ENCODE peak calls at places on chromosomes 1 and 21, in eight cellular contexts. N is SK-MEL-5, X is HAP-1, U is AG04449, B is globus pallidus, T is transverse colon, F is natural killer cell, K is HuH-7. P is an unnamed sample.
A peak's percentile ranks its signal among the peaks of the same experiment; 100 is the strongest.

GRCh38 chr1:155833665-155834295 is 23.2 kb downstream of the GON4L start:
- DNase-seq in N (no peak), T (no peak), B (no peak), U (no peak), K (no peak), X (no peak), F (no peak), P (no peak)

GRCh38 chr1:87113313-87113712 is 198.9 kb downstream of the HS2ST1 start:
- DNase-seq in K (no peak), B (no peak), T (no peak), N (no peak), U (peak; percentile 94), X (no peak), F (no peak), P (no peak)

GRCh38 chr1:196997428-196997827 is 20.1 kb downstream of the CFHR5 start:
- DNase-seq in X (no peak), B (no peak), N (no peak), F (no peak), K (no peak), U (peak; percentile 54), T (no peak), P (no peak)

GRCh38 chr1:223706077-223706988 is 6.0 kb upstream of the CAPN2 start:
- DNase-seq in K (no peak), X (no peak), T (peak; percentile 42), N (no peak), B (no peak), F (no peak), U (peak; percentile 85), P (no peak)

GRCh38 chr1:152855661-152856060 is 4.1 kb upstream of the LCE7A start:
- DNase-seq in B (no peak), U (no peak), X (no peak), F (no peak), T (no peak), N (no peak), K (no peak), P (no peak)

GRCh38 chr21:45944601-45945000 is 37.0 kb upstream of the COL6A1 start:
- DNase-seq in F (no peak), N (no peak), B (no peak), U (no peak), X (no peak), T (no peak), K (no peak), P (no peak)

GRCh38 chr1:19814681-19815503 is at the start of gene RNF186:
- DNase-seq in U (no peak), X (no peak), F (no peak), T (peak; percentile 89), K (no peak), N (no peak), B (no peak), P (no peak)

GRCh38 chr1:165858364-165858823 is 31.0 kb downstream of the UCK2 start:
- DNase-seq in X (no peak), B (no peak), K (peak; percentile 25), N (no peak), F (no peak), U (no peak), T (no peak), P (no peak)

GRCh38 chr1:163398980-163399379 is 77.2 kb downstream of the NUF2 start:
- DNase-seq in U (no peak), X (no peak), K (no peak), B (no peak), T (no peak), F (no peak), N (no peak), P (no peak)

GRCh38 chr1:29519108-29519507 is 282.8 kb downstream of the PTPRU start:
- DNase-seq in T (no peak), F (peak; percentile 6), U (no peak), N (no peak), X (no peak), K (no peak), B (no peak), P (no peak)

GRCh38 chr1:228372183-228373003 is 34.2 kb downstream of the TRIM11 start:
- DNase-seq in T (peak; percentile 31), U (no peak), F (no peak), K (no peak), B (no peak), N (no peak), X (no peak), P (no peak)

GRCh38 chr1:240031414-240031813 is 60.3 kb upstream of the FMN2 start:
- DNase-seq in N (no peak), T (no peak), U (peak; percentile 49), X (no peak), K (no peak), F (no peak), B (no peak), P (no peak)

GRCh38 chr1:30718636-30719405 is 4.6 kb downstream of the MATN1 start:
- DNase-seq in X (peak; percentile 89), N (no peak), K (peak; percentile 83), B (peak; percentile 90), T (peak; percentile 85), F (peak; percentile 98), U (peak; percentile 86), P (peak; percentile 94)

GRCh38 chr1:41917835-41918449 is 780 bp downstream of the HIVEP3 start:
- DNase-seq in N (peak; percentile 13), U (no peak), F (no peak), X (peak; percentile 35), T (peak; percentile 41), K (no peak), B (peak; percentile 31), P (no peak)

GRCh38 chr1:7006996-7007871 is 222.0 kb downstream of the CAMTA1 start:
- DNase-seq in X (no peak), N (no peak), B (no peak), T (no peak), U (no peak), F (no peak), K (no peak), P (no peak)

GRCh38 chr1:211332839-211333238 is 6.2 kb downstream of the TRAF5 start:
- DNase-seq in B (no peak), F (no peak), X (no peak), U (no peak), K (no peak), N (no peak), T (no peak), P (no peak)

GRCh38 chr1:184838374-184838995 is 83.8 kb upstream of the EDEM3 start:
- DNase-seq in K (no peak), B (peak; percentile 11), T (peak; percentile 29), F (no peak), U (peak; percentile 92), N (no peak), X (no peak), P (peak; percentile 78)